ENCODE peak calls at places on chromosomes 11 and 22, in nine cellular contexts. G, F, C, J, D, S, V, B and W are unnamed samples.

GRCh38 chr11:64851831-64852337 is 7.4 kb upstream of the CDC42BPG start:
- DNase-seq in F (no peak), V (no peak), J (no peak), G (no peak), C (no peak), B (no peak), D (no peak), S (no peak), W (no peak)

GRCh38 chr22:35961480-35961902 is 67.1 kb downstream of the RBFOX2 start:
- DNase-seq in B (peak; percentile 34), D (no peak), C (no peak), S (peak; percentile 66), G (peak; percentile 82), V (no peak), J (no peak), F (peak; percentile 31), W (no peak)

GRCh38 chr11:111386611-111387150 is 7.6 kb upstream of the POU2AF1 start:
- DNase-seq in J (no peak), S (no peak), F (no peak), B (no peak), C (no peak), V (no peak), G (no peak), D (no peak), W (no peak)

GRCh38 chr11:118148877-118149276 is 3.7 kb downstream of the SCN4B start:
- DNase-seq in V (no peak), C (no peak), F (no peak), B (no peak), D (no peak), G (no peak), J (no peak), S (no peak), W (no peak)

GRCh38 chr11:57905439-57905838 is 118.2 kb upstream of the OR9Q1 start:
- DNase-seq in G (no peak), J (no peak), D (no peak), B (no peak), C (no peak), V (no peak), F (no peak), S (no peak), W (peak; percentile 52)

GRCh38 chr11:67378544-67378943 is 5.1 kb upstream of the CLCF1 start:
- DNase-seq in S (no peak), F (no peak), G (no peak), B (no peak), D (no peak), J (no peak), V (no peak), C (no peak), W (no peak)

GRCh38 chr22:19776433-19777031 is 16.0 kb downstream of the TBX1 start:
- DNase-seq in D (no peak), C (no peak), V (no peak), F (peak; percentile 10), J (no peak), S (no peak), B (no peak), G (peak; percentile 52), W (no peak)

GRCh38 chr11:121419839-121420238 is 32.3 kb upstream of the SORL1 start:
- DNase-seq in J (no peak), V (no peak), C (no peak), S (no peak), B (no peak), D (no peak), G (no peak), F (no peak), W (no peak)

GRCh38 chr11:23542171-23542570 is 681.9 kb upstream of the CCDC179 start:
- DNase-seq in F (no peak), V (no peak), D (no peak), J (no peak), G (no peak), B (no peak), S (no peak), C (no peak), W (no peak)

GRCh38 chr22:43113516-43114251 is 3.1 kb downstream of the BIK start:
- DNase-seq in D (no peak), S (no peak), G (no peak), B (no peak), C (no peak), J (no peak), F (no peak), V (no peak), W (no peak)

GRCh38 chr11:64607381-64608259 is 16.6 kb downstream of the SLC22A12 start:
- DNase-seq in C (no peak), V (no peak), J (no peak), B (no peak), F (peak; percentile 55), D (no peak), G (peak; percentile 28), S (no peak), W (no peak)

GRCh38 chr22:50713008-50713385 is 25.0 kb upstream of the ACR start:
- DNase-seq in G (no peak), C (no peak), B (no peak), D (no peak), J (no peak), V (no peak), S (no peak), F (no peak), W (no peak)

GRCh38 chr11:33912405-33913361 is 20.8 kb upstream of the LMO2 start:
- DNase-seq in C (no peak), J (no peak), G (peak; percentile 90), B (peak; percentile 37), V (no peak), F (no peak), S (no peak), D (no peak), W (peak; percentile 22)

GRCh38 chr11:62142921-62143320 is 19.1 kb downstream of the INCENP start:
- DNase-seq in D (no peak), B (no peak), F (peak; percentile 70), S (peak; percentile 39), J (no peak), G (no peak), C (peak; percentile 17), V (no peak), W (no peak)

GRCh38 chr11:130999992-131000770 is 83.9 kb upstream of the SNX19 start:
- DNase-seq in D (peak; percentile 76), S (no peak), F (no peak), G (peak; percentile 91), J (no peak), C (no peak), B (peak; percentile 37), V (no peak), W (peak; percentile 79)

GRCh38 chr11:58626915-58627483 is 4.5 kb downstream of the CNTF start:
- DNase-seq in J (no peak), C (no peak), D (no peak), B (no peak), G (no peak), S (no peak), F (no peak), V (no peak), W (no peak)

GRCh38 chr11:44766972-44767278 is 40.2 kb downstream of the TSPAN18 start:
- DNase-seq in C (no peak), V (no peak), J (no peak), F (no peak), B (no peak), D (no peak), S (no peak), G (peak; percentile 60), W (no peak)

GRCh38 chr11:133072366-133072765 is 459.9 kb downstream of the OPCML start:
- DNase-seq in S (no peak), D (no peak), C (no peak), F (no peak), G (no peak), B (no peak), V (no peak), J (no peak), W (no peak)

GRCh38 chr11:102317768-102318103 is 452 bp downstream of the BIRC3 start:
- DNase-seq in F (no peak), D (no peak), J (no peak), B (peak; percentile 47), S (no peak), V (no peak), C (no peak), G (no peak), W (no peak)

GRCh38 chr22:50562523-50563409 is at the start of gene SYCE3:
- DNase-seq in J (peak; percentile 94), V (peak; percentile 95), D (peak; percentile 41), B (peak; percentile 92), F (peak; percentile 97), S (peak; percentile 99), G (peak; percentile 83), C (peak; percentile 94), W (peak; percentile 98)

GRCh38 chr11:109864161-109864661 is 229.0 kb upstream of the ZC3H12C start:
- DNase-seq in J (no peak), D (no peak), B (no peak), C (no peak), V (no peak), G (peak; percentile 43), F (no peak), S (no peak), W (no peak)

GRCh38 chr22:31192513-31192912 is 19.6 kb upstream of the LIMK2 start:
- DNase-seq in B (no peak), F (no peak), J (no peak), S (no peak), D (no peak), G (peak; percentile 85), C (no peak), V (no peak), W (no peak)

GRCh38 chr11:5556596-5557188 is 8.4 kb upstream of the OR52H1 start:
- DNase-seq in D (no peak), G (no peak), J (no peak), V (no peak), F (no peak), B (no peak), S (no peak), C (no peak), W (no peak)

GRCh38 chr22:23531966-23532735 is 47.9 kb downstream of the IGLL1 start:
- DNase-seq in F (peak; percentile 37), C (no peak), D (no peak), B (no peak), V (no peak), J (no peak), S (no peak), G (no peak), W (no peak)

GRCh38 chr22:25346859-25347751 is 127.7 kb downstream of the CRYBB2 start:
- DNase-seq in B (no peak), C (no peak), F (no peak), V (no peak), D (no peak), G (peak; percentile 3), S (no peak), J (no peak), W (no peak)

GRCh38 chr11:30317030-30317429 is 5.9 kb upstream of the ARL14EP start:
- DNase-seq in S (no peak), D (no peak), V (no peak), J (no peak), F (no peak), B (no peak), G (no peak), C (no peak), W (no peak)

GRCh38 chr11:42544726-42545125 is 767.1 kb upstream of the API5 start:
- DNase-seq in F (no peak), G (no peak), S (no peak), V (no peak), B (no peak), D (no peak), C (no peak), J (no peak), W (no peak)

GRCh38 chr22:30212996-30213441 is 33.5 kb downstream of the LIF start:
- DNase-seq in F (no peak), V (no peak), S (no peak), G (peak; percentile 87), D (no peak), B (no peak), J (no peak), C (no peak), W (no peak)

GRCh38 chr11:134862168-134862567 is 450.1 kb upstream of the B3GAT1 start:
- DNase-seq in B (no peak), G (no peak), C (no peak), F (no peak), J (no peak), V (no peak), D (no peak), S (no peak), W (no peak)

GRCh38 chr11:93652161-93652597 is 9.3 kb upstream of the CEP295 start:
- DNase-seq in B (peak; percentile 46), V (no peak), C (no peak), G (peak; percentile 52), S (no peak), D (no peak), J (no peak), F (no peak), W (peak; percentile 15)

GRCh38 chr11:122025757-122026156 is 90.3 kb downstream of the BLID start:
- DNase-seq in D (no peak), F (no peak), B (no peak), J (no peak), G (no peak), C (no peak), S (no peak), V (no peak), W (no peak)